ENCODE peak calls at places on chromosome 13, in seven cellular contexts. One of them, this sample, is unnamed.

GRCh38 chr13:53743906-53744305 is 715.3 kb downstream of the OLFM4 start:
- DNase-seq in Daoy: no peak
- DNase-seq in AG20443: no peak
- DNase-seq in stomach: no peak
- DNase-seq in tibial nerve: no peak
- DNase-seq in A549: no peak
- DNase-seq in CD4-positive, alpha-beta memory T cell: no peak
- DNase-seq in this sample: no peak

GRCh38 chr13:98512774-98513327 is 64.1 kb downstream of the STK24 start:
- DNase-seq in Daoy: no peak
- DNase-seq in AG20443: no peak
- DNase-seq in stomach: no peak
- DNase-seq in tibial nerve: no peak
- DNase-seq in A549: no peak
- DNase-seq in CD4-positive, alpha-beta memory T cell: no peak
- DNase-seq in this sample: no peak

GRCh38 chr13:50509771-50510441 is 333.6 kb downstream of the DLEU7 start:
- DNase-seq in Daoy: peak; percentile 42
- DNase-seq in AG20443: no peak
- DNase-seq in stomach: no peak
- DNase-seq in tibial nerve: no peak
- DNase-seq in A549: no peak
- DNase-seq in CD4-positive, alpha-beta memory T cell: no peak
- DNase-seq in this sample: no peak

GRCh38 chr13:108728370-108728769 is 99.0 kb downstream of the MYO16 start:
- DNase-seq in Daoy: no peak
- DNase-seq in AG20443: no peak
- DNase-seq in stomach: no peak
- DNase-seq in tibial nerve: no peak
- DNase-seq in A549: no peak
- DNase-seq in CD4-positive, alpha-beta memory T cell: no peak
- DNase-seq in this sample: no peak

GRCh38 chr13:93819331-93819730 is 592.7 kb downstream of the GPC6 start:
- DNase-seq in Daoy: no peak
- DNase-seq in AG20443: no peak
- DNase-seq in stomach: no peak
- DNase-seq in tibial nerve: no peak
- DNase-seq in A549: no peak
- DNase-seq in CD4-positive, alpha-beta memory T cell: no peak
- DNase-seq in this sample: no peak

GRCh38 chr13:94303644-94304174 is 175.8 kb downstream of the DCT start:
- DNase-seq in Daoy: no peak
- DNase-seq in AG20443: no peak
- DNase-seq in stomach: no peak
- DNase-seq in tibial nerve: no peak
- DNase-seq in A549: no peak
- DNase-seq in CD4-positive, alpha-beta memory T cell: no peak
- DNase-seq in this sample: no peak

GRCh38 chr13:19179916-19180315 is 1.7 kb downstream of the TUBA3C start:
- DNase-seq in Daoy: no peak
- DNase-seq in AG20443: no peak
- DNase-seq in stomach: peak; percentile 8
- DNase-seq in tibial nerve: no peak
- DNase-seq in A549: no peak
- DNase-seq in CD4-positive, alpha-beta memory T cell: no peak
- DNase-seq in this sample: no peak

GRCh38 chr13:76832258-76832988 is 53.8 kb downstream of the KCTD12 start:
- DNase-seq in Daoy: no peak
- DNase-seq in AG20443: no peak
- DNase-seq in stomach: no peak
- DNase-seq in tibial nerve: no peak
- DNase-seq in A549: no peak
- DNase-seq in CD4-positive, alpha-beta memory T cell: no peak
- DNase-seq in this sample: no peak

GRCh38 chr13:27921961-27922910 is 2.4 kb downstream of the PDX1 start:
- DNase-seq in Daoy: no peak
- DNase-seq in AG20443: no peak
- DNase-seq in stomach: no peak
- DNase-seq in tibial nerve: no peak
- DNase-seq in A549: no peak
- DNase-seq in CD4-positive, alpha-beta memory T cell: no peak
- DNase-seq in this sample: no peak

GRCh38 chr13:32045537-32045936 is 14.0 kb downstream of the FRY start:
- DNase-seq in Daoy: no peak
- DNase-seq in AG20443: no peak
- DNase-seq in stomach: no peak
- DNase-seq in tibial nerve: no peak
- DNase-seq in A549: no peak
- DNase-seq in CD4-positive, alpha-beta memory T cell: no peak
- DNase-seq in this sample: no peak

GRCh38 chr13:51590966-51591627 is 6.8 kb downstream of the WDFY2 start:
- DNase-seq in Daoy: peak; percentile 57
- DNase-seq in AG20443: peak; percentile 77
- DNase-seq in stomach: peak; percentile 41
- DNase-seq in tibial nerve: peak; percentile 43
- DNase-seq in A549: peak; percentile 35
- DNase-seq in CD4-positive, alpha-beta memory T cell: no peak
- DNase-seq in this sample: no peak

GRCh38 chr13:72959643-72960042 is 99.2 kb upstream of the KLF5 start:
- DNase-seq in Daoy: no peak
- DNase-seq in AG20443: no peak
- DNase-seq in stomach: no peak
- DNase-seq in tibial nerve: no peak
- DNase-seq in A549: no peak
- DNase-seq in CD4-positive, alpha-beta memory T cell: no peak
- DNase-seq in this sample: no peak

GRCh38 chr13:112256716-112257497 is 119.2 kb upstream of the SPACA7 start:
- DNase-seq in Daoy: no peak
- DNase-seq in AG20443: no peak
- DNase-seq in stomach: no peak
- DNase-seq in tibial nerve: no peak
- DNase-seq in A549: no peak
- DNase-seq in CD4-positive, alpha-beta memory T cell: no peak
- DNase-seq in this sample: no peak

GRCh38 chr13:25659091-25659502 is 287.3 kb downstream of the ATP8A2 start:
- DNase-seq in Daoy: peak; percentile 18
- DNase-seq in AG20443: no peak
- DNase-seq in stomach: peak; percentile 36
- DNase-seq in tibial nerve: no peak
- DNase-seq in A549: no peak
- DNase-seq in CD4-positive, alpha-beta memory T cell: no peak
- DNase-seq in this sample: no peak

GRCh38 chr13:28530729-28531194 is 35.8 kb upstream of the FLT1 start:
- DNase-seq in Daoy: peak; percentile 3
- DNase-seq in AG20443: peak; percentile 41
- DNase-seq in stomach: no peak
- DNase-seq in tibial nerve: no peak
- DNase-seq in A549: no peak
- DNase-seq in CD4-positive, alpha-beta memory T cell: no peak
- DNase-seq in this sample: no peak

GRCh38 chr13:102277286-102277685 is 124.6 kb downstream of the FGF14 start:
- DNase-seq in Daoy: no peak
- DNase-seq in AG20443: no peak
- DNase-seq in stomach: no peak
- DNase-seq in tibial nerve: no peak
- DNase-seq in A549: no peak
- DNase-seq in CD4-positive, alpha-beta memory T cell: no peak
- DNase-seq in this sample: no peak

GRCh38 chr13:31160857-31161582 is 684 bp downstream of the HSPH1 start:
- DNase-seq in Daoy: peak; percentile 41
- DNase-seq in AG20443: peak; percentile 83
- DNase-seq in stomach: peak; percentile 60
- DNase-seq in tibial nerve: peak; percentile 61
- DNase-seq in A549: no peak
- DNase-seq in CD4-positive, alpha-beta memory T cell: peak; percentile 58
- DNase-seq in this sample: no peak

GRCh38 chr13:61253105-61253877 is 162.4 kb downstream of the PCDH20 start:
- DNase-seq in Daoy: no peak
- DNase-seq in AG20443: no peak
- DNase-seq in stomach: no peak
- DNase-seq in tibial nerve: no peak
- DNase-seq in A549: no peak
- DNase-seq in CD4-positive, alpha-beta memory T cell: no peak
- DNase-seq in this sample: no peak